ENCODE peak calls at places on chromosomes 3 and 15, in ten cellular contexts. P is EL, C is GM03348, M is dermis microvascular lymphatic vessel endothelial cell, X is substantia nigra, T is HFFc6, V is BE2C, W is LNCaP clone FGC, F is T-cell, S is GM23248. I is an unnamed sample.

GRCh38 chr15:85730001-85730820 is 64.5 kb downstream of the KLHL25 start:
- DNase-seq in F (peak; percentile 15), V (peak; percentile 54), C (peak; percentile 79), T (peak; percentile 63), X (no peak), M (peak; percentile 57), W (peak; percentile 41), P (peak; percentile 59), S (peak; percentile 72), I (peak; percentile 56)

GRCh38 chr3:29186982-29187718 is 93.7 kb upstream of the RBMS3 start:
- DNase-seq in C (peak; percentile 27), F (no peak), P (peak; percentile 91), W (no peak), S (peak; percentile 88), X (no peak), T (peak; percentile 88), M (no peak), V (no peak), I (peak; percentile 40)

GRCh38 chr3:156964562-156964961 is 138.4 kb downstream of the LEKR1 start:
- DNase-seq in C (peak; percentile 28), V (no peak), P (no peak), M (no peak), X (no peak), S (peak; percentile 57), T (no peak), W (no peak), F (no peak), I (no peak)

GRCh38 chr15:78177447-78177873 is 28.3 kb downstream of the IDH3A start:
- DNase-seq in C (peak; percentile 66), F (peak; percentile 23), M (no peak), S (peak; percentile 51), V (peak; percentile 67), W (no peak), T (no peak), X (no peak), P (peak; percentile 30), I (peak; percentile 9)

GRCh38 chr15:31236184-31237041 is 90.2 kb upstream of the KLF13 start:
- DNase-seq in F (no peak), W (no peak), C (peak; percentile 95), S (peak; percentile 96), X (no peak), P (peak; percentile 91), M (peak; percentile 74), V (peak; percentile 95), T (peak; percentile 77), I (peak; percentile 94)

GRCh38 chr15:36737430-36737891 is 158.0 kb downstream of the CDIN1 start:
- DNase-seq in W (no peak), F (no peak), P (peak; percentile 84), C (peak; percentile 33), S (peak; percentile 53), X (no peak), M (no peak), V (no peak), T (peak; percentile 80), I (peak; percentile 25)

GRCh38 chr15:32667321-32667720 is 25.8 kb downstream of the SCG5 start:
- DNase-seq in W (no peak), F (no peak), V (no peak), M (no peak), X (no peak), S (no peak), T (no peak), C (no peak), P (no peak), I (no peak)

GRCh38 chr3:183513046-183513706 is 42.3 kb downstream of the KLHL6 start:
- DNase-seq in S (no peak), F (peak; percentile 71), M (no peak), C (no peak), P (no peak), T (no peak), X (no peak), W (no peak), V (no peak), I (no peak)

GRCh38 chr3:39327746-39328349 is 1.7 kb upstream of the CCR8 start:
- DNase-seq in M (no peak), C (no peak), F (peak; percentile 4), P (no peak), X (no peak), W (no peak), T (no peak), V (no peak), S (no peak), I (no peak)

GRCh38 chr15:101127503-101128076 is 124.3 kb downstream of the CHSY1 start:
- DNase-seq in M (peak; percentile 97), P (peak; percentile 93), V (peak; percentile 94), F (no peak), S (peak; percentile 96), T (peak; percentile 82), X (no peak), C (peak; percentile 85), W (peak; percentile 28), I (peak; percentile 95)

GRCh38 chr3:142888484-142889262 is at the start of gene PCOLCE2:
- DNase-seq in P (peak; percentile 53), S (peak; percentile 71), C (peak; percentile 65), X (no peak), M (no peak), W (no peak), V (peak; percentile 68), F (no peak), T (no peak), I (no peak)

GRCh38 chr15:89999676-90000174 is 1.4 kb upstream of the ZNF710 start:
- DNase-seq in V (no peak), W (no peak), S (peak; percentile 53), T (peak; percentile 6), F (no peak), M (no peak), X (no peak), P (peak; percentile 72), C (peak; percentile 75), I (no peak)

GRCh38 chr15:81223346-81223971 is 26.8 kb downstream of the IL16 start:
- DNase-seq in P (no peak), M (no peak), V (no peak), C (no peak), T (no peak), W (no peak), F (no peak), X (no peak), S (no peak), I (no peak)

GRCh38 chr15:28140062-28140461 is 40.9 kb upstream of the OCA2 start:
- DNase-seq in F (no peak), P (no peak), X (no peak), T (no peak), S (no peak), W (no peak), M (no peak), V (no peak), C (no peak), I (no peak)

GRCh38 chr15:29676961-29677402 is 145.3 kb downstream of the TJP1 start:
- DNase-seq in V (no peak), W (no peak), C (peak; percentile 63), M (no peak), P (peak; percentile 32), T (no peak), X (no peak), S (peak; percentile 49), F (no peak), I (peak; percentile 58)

GRCh38 chr3:176737480-176738147 is 459.7 kb downstream of the TBL1XR1 start:
- DNase-seq in W (no peak), M (no peak), S (no peak), V (no peak), P (no peak), C (no peak), T (no peak), X (no peak), F (no peak), I (no peak)

GRCh38 chr3:115146032-115146417 is 1.1 kb downstream of the ZBTB20 start:
- DNase-seq in W (peak; percentile 65), P (peak; percentile 72), F (peak; percentile 39), T (peak; percentile 62), C (peak; percentile 59), X (no peak), V (peak; percentile 64), M (peak; percentile 70), S (peak; percentile 92), I (peak; percentile 76)

I was measured in brain microvascular endothelial cell.